ENCODE peak calls at places on chromosomes 7 and 10, in six cellular contexts. One of them, this sample, is unnamed.

GRCh38 chr7:77913977-77914607 is 115.5 kb downstream of the PHTF2 start:
- DNase-seq in IMR-90: peak
- DNase-seq in GM12878: no peak
- DNase-seq in K562: peak
- DNase-seq in HepG2: no peak
- DNase-seq in H1: no peak
- DNase-seq in this sample: no peak

GRCh38 chr7:7138897-7139296 is 43.4 kb upstream of the C1GALT1 start:
- DNase-seq in IMR-90: no peak
- DNase-seq in GM12878: no peak
- DNase-seq in K562: no peak
- DNase-seq in HepG2: no peak
- DNase-seq in H1: no peak
- DNase-seq in this sample: no peak

GRCh38 chr10:76080991-76081390 is 649.6 kb downstream of the LRMDA start:
- DNase-seq in IMR-90: peak
- DNase-seq in GM12878: no peak
- DNase-seq in K562: no peak
- DNase-seq in HepG2: no peak
- DNase-seq in H1: no peak
- DNase-seq in this sample: no peak

GRCh38 chr10:79442171-79443040 is 3.0 kb downstream of the ZCCHC24 start:
- DNase-seq in IMR-90: no peak
- DNase-seq in GM12878: no peak
- DNase-seq in K562: no peak
- DNase-seq in HepG2: no peak
- DNase-seq in H1: no peak
- DNase-seq in this sample: no peak

GRCh38 chr10:106189254-106189653 is 975.3 kb downstream of the SORCS1 start:
- DNase-seq in IMR-90: no peak
- DNase-seq in GM12878: no peak
- DNase-seq in K562: no peak
- DNase-seq in HepG2: peak
- DNase-seq in H1: peak
- DNase-seq in this sample: no peak

GRCh38 chr10:12699258-12699700 is 302.2 kb downstream of the CCDC3 start:
- DNase-seq in IMR-90: no peak
- DNase-seq in GM12878: no peak
- DNase-seq in K562: no peak
- DNase-seq in HepG2: peak
- DNase-seq in H1: no peak
- DNase-seq in this sample: peak

GRCh38 chr10:52563361-52563760 is 209.2 kb downstream of the MBL2 start:
- DNase-seq in IMR-90: peak
- DNase-seq in GM12878: no peak
- DNase-seq in K562: no peak
- DNase-seq in HepG2: no peak
- DNase-seq in H1: no peak
- DNase-seq in this sample: no peak

GRCh38 chr10:42782446-42783180 is at the start of gene BMS1:
- DNase-seq in IMR-90: peak
- DNase-seq in GM12878: peak
- DNase-seq in K562: peak
- DNase-seq in HepG2: peak
- DNase-seq in H1: peak
- DNase-seq in this sample: peak

GRCh38 chr10:79129361-79129997 is 60.7 kb downstream of the ZMIZ1 start:
- DNase-seq in IMR-90: peak
- DNase-seq in GM12878: no peak
- DNase-seq in K562: peak
- DNase-seq in HepG2: peak
- DNase-seq in H1: peak
- DNase-seq in this sample: peak

GRCh38 chr7:14045651-14046050 is 56.2 kb upstream of the ETV1 start:
- DNase-seq in IMR-90: no peak
- DNase-seq in GM12878: no peak
- DNase-seq in K562: no peak
- DNase-seq in HepG2: no peak
- DNase-seq in H1: no peak
- DNase-seq in this sample: no peak

GRCh38 chr10:88413412-88413811 is 169.7 kb downstream of the RNLS start:
- DNase-seq in IMR-90: no peak
- DNase-seq in GM12878: no peak
- DNase-seq in K562: no peak
- DNase-seq in HepG2: no peak
- DNase-seq in H1: no peak
- DNase-seq in this sample: no peak

GRCh38 chr7:111894518-111894917 is 311.7 kb downstream of the DOCK4 start:
- DNase-seq in IMR-90: no peak
- DNase-seq in GM12878: no peak
- DNase-seq in K562: no peak
- DNase-seq in HepG2: no peak
- DNase-seq in H1: no peak
- DNase-seq in this sample: no peak

GRCh38 chr7:17898111-17898510 is 42.2 kb downstream of the SNX13 start:
- DNase-seq in IMR-90: no peak
- DNase-seq in GM12878: no peak
- DNase-seq in K562: no peak
- DNase-seq in HepG2: no peak
- DNase-seq in H1: no peak
- DNase-seq in this sample: no peak

GRCh38 chr7:102464577-102465280 is at the start of the genes ALKBH4 and LRWD1:
- DNase-seq in IMR-90: peak
- DNase-seq in GM12878: no peak
- DNase-seq in K562: peak
- DNase-seq in HepG2: peak
- DNase-seq in H1: peak
- DNase-seq in this sample: peak

DNA sequence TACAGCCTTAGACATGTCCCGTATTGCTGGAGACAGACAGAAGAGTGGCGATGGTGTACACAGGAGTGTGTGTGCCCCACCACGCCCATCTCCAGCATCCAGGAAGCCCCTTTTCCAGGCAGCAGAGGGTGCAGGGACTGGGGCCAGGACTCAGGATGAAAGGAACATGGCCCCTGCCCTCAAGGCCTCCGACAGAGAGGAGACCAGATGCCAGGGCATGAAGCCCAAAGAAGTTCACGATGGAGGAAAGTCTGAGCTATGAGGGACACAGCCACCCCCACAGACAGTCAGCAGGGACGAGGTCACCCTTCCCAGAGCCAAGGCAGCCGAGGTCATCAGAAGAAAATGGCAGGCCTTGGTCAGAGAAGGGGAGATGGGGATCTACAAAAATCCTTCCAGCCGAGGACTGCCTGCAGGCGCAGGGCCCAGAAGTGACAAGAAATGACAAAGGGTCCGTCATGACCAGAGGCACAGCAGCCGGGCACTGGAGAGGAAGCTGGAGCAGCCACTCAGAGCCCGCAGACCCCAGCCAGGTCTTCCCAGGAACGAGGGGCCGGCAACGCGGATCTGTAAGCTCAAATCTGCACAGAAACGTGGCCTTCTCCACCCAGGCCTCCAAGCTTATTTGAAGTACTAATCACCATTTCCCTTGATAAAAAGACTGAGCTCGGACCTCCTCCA is 78.7 kb upstream of the PPP2R2D start:
- DNase-seq in IMR-90: no peak
- DNase-seq in GM12878: no peak
- DNase-seq in K562: no peak
- DNase-seq in HepG2: no peak
- DNase-seq in H1: no peak
- DNase-seq in this sample: no peak
- TF ChIP-seq CEBPB in IMR-90: no peak
- TF ChIP-seq CEBPB in GM12878: no peak
- TF ChIP-seq CEBPB in K562: no peak
- TF ChIP-seq CEBPB in HepG2: no peak
- TF ChIP-seq CEBPB in H1: no peak
- TF ChIP-seq CEBPB in this sample: no peak

GRCh38 chr7:975702-976473 is 539 bp upstream of the COX19 start:
- DNase-seq in IMR-90: no peak
- DNase-seq in GM12878: no peak
- DNase-seq in K562: no peak
- DNase-seq in HepG2: no peak
- DNase-seq in H1: no peak
- DNase-seq in this sample: no peak

GRCh38 chr7:972670-973309 is 2.6 kb downstream of the COX19 start:
- DNase-seq in IMR-90: no peak
- DNase-seq in GM12878: no peak
- DNase-seq in K562: no peak
- DNase-seq in HepG2: peak
- DNase-seq in H1: no peak
- DNase-seq in this sample: no peak

GRCh38 chr7:973312-973711 is 2.0 kb downstream of the COX19 start:
- DNase-seq in IMR-90: no peak
- DNase-seq in GM12878: no peak
- DNase-seq in K562: no peak
- DNase-seq in HepG2: no peak
- DNase-seq in H1: no peak
- DNase-seq in this sample: no peak

GRCh38 chr7:974820-975681 is at the start of gene COX19:
- DNase-seq in IMR-90: peak
- DNase-seq in GM12878: peak
- DNase-seq in K562: peak
- DNase-seq in HepG2: peak
- DNase-seq in H1: peak
- DNase-seq in this sample: peak

DNA sequence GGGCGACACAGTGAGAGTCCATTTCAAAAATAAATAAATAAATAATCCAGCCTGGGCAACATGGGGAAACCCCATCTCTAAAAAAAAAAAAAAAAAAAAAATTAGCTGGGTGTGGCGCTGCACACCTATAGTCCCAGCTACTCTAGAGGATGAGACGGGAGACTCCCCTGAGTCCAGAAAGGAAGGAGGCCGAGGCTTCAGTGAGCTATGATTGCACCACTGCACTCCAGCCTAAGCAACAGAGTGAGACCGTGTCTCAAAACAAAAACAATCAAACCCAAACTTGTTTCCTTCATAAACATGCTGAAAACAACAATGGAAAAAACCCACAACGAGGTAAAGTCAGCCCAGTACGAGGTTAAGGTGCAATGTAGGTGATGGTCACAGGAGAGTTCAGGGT is 1.2 kb downstream of the COX19 start:
- DNase-seq in IMR-90: no peak
- DNase-seq in GM12878: no peak
- DNase-seq in K562: no peak
- DNase-seq in HepG2: no peak
- DNase-seq in H1: no peak
- DNase-seq in this sample: no peak
- TF ChIP-seq USF2 in IMR-90: no peak
- TF ChIP-seq USF2 in GM12878: no peak
- TF ChIP-seq USF2 in K562: no peak
- TF ChIP-seq USF2 in HepG2: no peak
- TF ChIP-seq USF2 in H1: no peak
- TF ChIP-seq USF2 in this sample: no peak

GRCh38 chr7:93715234-93715633 is 140.7 kb upstream of the CALCR start:
- DNase-seq in IMR-90: peak
- DNase-seq in GM12878: no peak
- DNase-seq in K562: peak
- DNase-seq in HepG2: peak
- DNase-seq in H1: peak
- DNase-seq in this sample: peak
- TF ChIP-seq CEBPB in IMR-90: no peak
- TF ChIP-seq CEBPB in GM12878: no peak
- TF ChIP-seq CEBPB in K562: no peak
- TF ChIP-seq CEBPB in HepG2: no peak
- TF ChIP-seq CEBPB in H1: no peak
- TF ChIP-seq CEBPB in this sample: no peak

DNA sequence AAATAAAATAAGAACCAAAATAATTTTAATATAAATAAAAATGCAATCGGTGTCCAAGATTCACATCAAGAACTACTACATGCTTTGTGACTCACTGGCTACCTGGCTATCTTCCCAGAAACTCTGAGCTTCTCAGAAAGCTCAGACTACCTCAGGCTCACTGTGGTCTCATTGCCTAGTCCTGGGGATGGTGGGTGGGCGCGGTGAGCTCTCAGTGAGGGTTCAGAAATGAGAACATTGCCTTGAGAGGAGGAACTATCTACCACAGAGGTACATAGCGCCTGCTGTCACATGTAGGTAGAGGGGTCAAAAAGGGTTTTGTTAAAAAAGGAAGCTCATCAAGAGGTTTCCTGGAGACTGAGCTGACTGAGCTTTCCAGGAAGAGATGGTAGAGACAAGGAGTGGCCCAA is 108.0 kb downstream of the WDFY4 start:
- DNase-seq in IMR-90: peak
- DNase-seq in GM12878: no peak
- DNase-seq in K562: no peak
- DNase-seq in HepG2: no peak
- DNase-seq in H1: no peak
- DNase-seq in this sample: no peak
- TF ChIP-seq USF2 in IMR-90: no peak
- TF ChIP-seq USF2 in GM12878: no peak
- TF ChIP-seq USF2 in K562: no peak
- TF ChIP-seq USF2 in HepG2: no peak
- TF ChIP-seq USF2 in H1: no peak
- TF ChIP-seq USF2 in this sample: no peak

GRCh38 chr7:107593025-107593410 is 13.0 kb downstream of the BCAP29 start:
- DNase-seq in IMR-90: no peak
- DNase-seq in GM12878: no peak
- DNase-seq in K562: no peak
- DNase-seq in HepG2: no peak
- DNase-seq in H1: no peak
- DNase-seq in this sample: no peak
- TF ChIP-seq CEBPB in IMR-90: no peak
- TF ChIP-seq CEBPB in GM12878: no peak
- TF ChIP-seq CEBPB in K562: no peak
- TF ChIP-seq CEBPB in HepG2: no peak
- TF ChIP-seq CEBPB in H1: no peak
- TF ChIP-seq CEBPB in this sample: no peak

DNA sequence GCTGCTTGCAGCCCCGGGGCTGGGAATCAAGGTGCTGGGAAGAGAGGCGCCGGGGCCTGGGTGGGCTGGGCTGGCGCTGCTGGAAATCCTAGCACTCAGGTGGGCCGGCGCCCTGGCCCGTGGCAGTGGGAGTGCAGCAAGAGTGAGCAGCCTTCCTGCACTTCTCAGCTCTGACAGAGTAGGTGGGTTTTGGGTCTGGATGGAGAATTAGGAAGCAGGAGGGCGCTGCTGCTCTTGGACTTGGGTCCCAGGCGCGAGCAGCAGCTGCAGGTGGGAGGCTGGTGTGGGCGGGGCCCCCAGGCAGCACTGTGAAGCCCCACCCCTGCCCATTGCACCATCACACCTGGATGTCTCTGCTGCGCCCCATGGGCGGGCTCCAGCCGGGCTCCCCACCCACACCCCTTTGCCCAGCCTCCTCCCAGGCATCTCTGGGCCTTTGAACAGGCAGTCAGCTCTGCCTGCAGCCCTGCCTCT is 6.0 kb downstream of the BRI3 start:
- DNase-seq in IMR-90: no peak
- DNase-seq in GM12878: no peak
- DNase-seq in K562: no peak
- DNase-seq in HepG2: peak
- DNase-seq in H1: peak
- DNase-seq in this sample: no peak
- TF ChIP-seq USF2 in IMR-90: no peak
- TF ChIP-seq USF2 in GM12878: no peak
- TF ChIP-seq USF2 in K562: no peak
- TF ChIP-seq USF2 in HepG2: no peak
- TF ChIP-seq USF2 in H1: no peak
- TF ChIP-seq USF2 in this sample: no peak

This sample was measured in A549.